ENCODE peak calls at places on chromosomes 7 and 10, in eight cellular contexts. One of them, this sample, is unnamed.
A peak's percentile ranks its signal among the peaks of the same experiment; 100 is the strongest.

GRCh38 chr7:8210845-8211724 is 50.9 kb downstream of the ICA1 start:
- DNase-seq in occipital lobe: no peak
- DNase-seq in activated CD8-positive, alpha-beta T cell treated with anti-CD3 and anti-CD28 coated beads, Interleukin-2, amount 10 ng/mL, durations not matched to agents 7 days and 5 days: no peak
- DNase-seq in T follicular helper cell: no peak
- DNase-seq in left ventricle myocardium superior: no peak
- DNase-seq in AG04450: no peak
- DNase-seq in NCI-H1417: no peak
- DNase-seq in OCI-LY7: no peak
- DNase-seq in this sample: no peak

GRCh38 chr7:134778941-134779740 is at the start of gene CALD1:
- DNase-seq in occipital lobe: peak; percentile 9
- DNase-seq in activated CD8-positive, alpha-beta T cell treated with anti-CD3 and anti-CD28 coated beads, Interleukin-2, amount 10 ng/mL, durations not matched to agents 7 days and 5 days: no peak
- DNase-seq in T follicular helper cell: no peak
- DNase-seq in left ventricle myocardium superior: peak; percentile 74
- DNase-seq in AG04450: peak; percentile 99
- DNase-seq in NCI-H1417: no peak
- DNase-seq in OCI-LY7: no peak
- DNase-seq in this sample: no peak

GRCh38 chr10:72389022-72389421 is 34.3 kb upstream of the DNAJB12 start:
- DNase-seq in occipital lobe: no peak
- DNase-seq in activated CD8-positive, alpha-beta T cell treated with anti-CD3 and anti-CD28 coated beads, Interleukin-2, amount 10 ng/mL, durations not matched to agents 7 days and 5 days: no peak
- DNase-seq in T follicular helper cell: no peak
- DNase-seq in left ventricle myocardium superior: no peak
- DNase-seq in AG04450: no peak
- DNase-seq in NCI-H1417: no peak
- DNase-seq in OCI-LY7: no peak
- DNase-seq in this sample: no peak

GRCh38 chr10:113071446-113071845 is 121.4 kb downstream of the TCF7L2 start:
- DNase-seq in occipital lobe: no peak
- DNase-seq in activated CD8-positive, alpha-beta T cell treated with anti-CD3 and anti-CD28 coated beads, Interleukin-2, amount 10 ng/mL, durations not matched to agents 7 days and 5 days: no peak
- DNase-seq in T follicular helper cell: no peak
- DNase-seq in left ventricle myocardium superior: peak; percentile 84
- DNase-seq in AG04450: no peak
- DNase-seq in NCI-H1417: no peak
- DNase-seq in OCI-LY7: no peak
- DNase-seq in this sample: no peak

GRCh38 chr7:156999611-157000046 is 10.8 kb downstream of the MNX1 start:
- DNase-seq in occipital lobe: no peak
- DNase-seq in activated CD8-positive, alpha-beta T cell treated with anti-CD3 and anti-CD28 coated beads, Interleukin-2, amount 10 ng/mL, durations not matched to agents 7 days and 5 days: no peak
- DNase-seq in T follicular helper cell: no peak
- DNase-seq in left ventricle myocardium superior: no peak
- DNase-seq in AG04450: no peak
- DNase-seq in NCI-H1417: peak; percentile 67
- DNase-seq in OCI-LY7: no peak
- DNase-seq in this sample: no peak

GRCh38 chr10:19488592-19489280 is 327.5 kb upstream of the PLXDC2 start:
- DNase-seq in occipital lobe: no peak
- DNase-seq in activated CD8-positive, alpha-beta T cell treated with anti-CD3 and anti-CD28 coated beads, Interleukin-2, amount 10 ng/mL, durations not matched to agents 7 days and 5 days: no peak
- DNase-seq in T follicular helper cell: no peak
- DNase-seq in left ventricle myocardium superior: peak; percentile 75
- DNase-seq in AG04450: no peak
- DNase-seq in NCI-H1417: no peak
- DNase-seq in OCI-LY7: no peak
- DNase-seq in this sample: no peak

GRCh38 chr7:90596745-90597526 is 815 bp downstream of the CDK14 start:
- DNase-seq in occipital lobe: no peak
- DNase-seq in activated CD8-positive, alpha-beta T cell treated with anti-CD3 and anti-CD28 coated beads, Interleukin-2, amount 10 ng/mL, durations not matched to agents 7 days and 5 days: no peak
- DNase-seq in T follicular helper cell: no peak
- DNase-seq in left ventricle myocardium superior: no peak
- DNase-seq in AG04450: no peak
- DNase-seq in NCI-H1417: peak; percentile 75
- DNase-seq in OCI-LY7: no peak
- DNase-seq in this sample: no peak

GRCh38 chr10:102614888-102615287 is 29.4 kb upstream of the TRIM8 start:
- DNase-seq in occipital lobe: no peak
- DNase-seq in activated CD8-positive, alpha-beta T cell treated with anti-CD3 and anti-CD28 coated beads, Interleukin-2, amount 10 ng/mL, durations not matched to agents 7 days and 5 days: no peak
- DNase-seq in T follicular helper cell: no peak
- DNase-seq in left ventricle myocardium superior: no peak
- DNase-seq in AG04450: no peak
- DNase-seq in NCI-H1417: no peak
- DNase-seq in OCI-LY7: no peak
- DNase-seq in this sample: no peak

GRCh38 chr10:116211682-116212081 is 61.3 kb downstream of the GFRA1 start:
- DNase-seq in occipital lobe: no peak
- DNase-seq in activated CD8-positive, alpha-beta T cell treated with anti-CD3 and anti-CD28 coated beads, Interleukin-2, amount 10 ng/mL, durations not matched to agents 7 days and 5 days: no peak
- DNase-seq in T follicular helper cell: no peak
- DNase-seq in left ventricle myocardium superior: no peak
- DNase-seq in AG04450: peak; percentile 33
- DNase-seq in NCI-H1417: no peak
- DNase-seq in OCI-LY7: no peak
- DNase-seq in this sample: no peak

GRCh38 chr10:79905322-79906314 is 43.3 kb downstream of the SFTPD start:
- DNase-seq in occipital lobe: no peak
- DNase-seq in activated CD8-positive, alpha-beta T cell treated with anti-CD3 and anti-CD28 coated beads, Interleukin-2, amount 10 ng/mL, durations not matched to agents 7 days and 5 days: no peak
- DNase-seq in T follicular helper cell: no peak
- DNase-seq in left ventricle myocardium superior: no peak
- DNase-seq in AG04450: no peak
- DNase-seq in NCI-H1417: peak; percentile 34
- DNase-seq in OCI-LY7: no peak
- DNase-seq in this sample: no peak

GRCh38 chr7:77308792-77309191 is 107.4 kb downstream of the GSAP start:
- DNase-seq in occipital lobe: no peak
- DNase-seq in activated CD8-positive, alpha-beta T cell treated with anti-CD3 and anti-CD28 coated beads, Interleukin-2, amount 10 ng/mL, durations not matched to agents 7 days and 5 days: no peak
- DNase-seq in T follicular helper cell: no peak
- DNase-seq in left ventricle myocardium superior: no peak
- DNase-seq in AG04450: no peak
- DNase-seq in NCI-H1417: no peak
- DNase-seq in OCI-LY7: no peak
- DNase-seq in this sample: no peak

GRCh38 chr10:16779375-16779774 is 37.8 kb downstream of the RSU1 start:
- DNase-seq in occipital lobe: no peak
- DNase-seq in activated CD8-positive, alpha-beta T cell treated with anti-CD3 and anti-CD28 coated beads, Interleukin-2, amount 10 ng/mL, durations not matched to agents 7 days and 5 days: peak; percentile 34
- DNase-seq in T follicular helper cell: no peak
- DNase-seq in left ventricle myocardium superior: no peak
- DNase-seq in AG04450: no peak
- DNase-seq in NCI-H1417: no peak
- DNase-seq in OCI-LY7: no peak
- DNase-seq in this sample: peak; percentile 17